ENCODE peak calls at places on chromosomes 12 and 14, in six cellular contexts. P is tibial artery, R is vagina, V is upper lobe of right lung, W is neural progenitor cell, D is prostate gland. G is an unnamed sample. For H3K4me1 and H3K36me3, the result is how much of the 10 kb centered on the place peaks cover.

GRCh38 chr12:92717202-92717601 is 14.4 kb downstream of the PLEKHG7 start:
- DNase-seq in P (no peak), R (no peak), V (no peak), W (peak), D (no peak), G (no peak)

GRCh38 chr12:44510510-44510909 is 365.6 kb downstream of the NELL2 start:
- DNase-seq in P (no peak), R (no peak), V (no peak), W (no peak), D (no peak), G (no peak)

GRCh38 chr12:116878567-116879508 is 2.4 kb downstream of the HRK start:
- DNase-seq in P (no peak), R (no peak), V (no peak), W (peak), D (no peak), G (peak)

GRCh38 chr12:123860369-123860768 is 98.3 kb downstream of the DNAH10 start:
- DNase-seq in P (no peak), R (no peak), V (no peak), W (no peak), D (no peak), G (no peak)

GRCh38 chr12:11836282-11836963 is 186.9 kb downstream of the ETV6 start:
- DNase-seq in P (no peak), R (no peak), V (peak), W (no peak), D (no peak), G (no peak)

GRCh38 chr12:106978035-106978800 is 8.7 kb downstream of the MTERF2 start:
- DNase-seq in P (peak), R (no peak), V (no peak), W (no peak), D (peak), G (peak)

GRCh38 chr14:75452900-75453816 is 25.3 kb downstream of the JDP2 start:
- DNase-seq in P (peak), R (no peak), V (peak), W (peak), D (peak), G (peak)

GRCh38 chr12:30725739-30726138 is 29.0 kb downstream of the CAPRIN2 start:
- DNase-seq in P (no peak), R (no peak), V (no peak), W (no peak), D (no peak), G (no peak)

GRCh38 chr12:127284870-127285431 is 982.0 kb upstream of the TMEM132C start:
- DNase-seq in P (peak), R (no peak), V (no peak), W (no peak), D (no peak), G (no peak)

GRCh38 chr12:96132819-96133218 is 61.4 kb upstream of the ELK3 start:
- DNase-seq in P (no peak), R (no peak), V (no peak), W (no peak), D (no peak), G (no peak)

GRCh38 chr14:65258391-65258790 is 154.1 kb upstream of the FUT8 start:
- DNase-seq in P (no peak), R (no peak), V (no peak), W (no peak), D (no peak), G (no peak)

GRCh38 chr12:92550661-92551060 is 152.1 kb upstream of the PLEKHG7 start:
- DNase-seq in P (no peak), R (no peak), V (no peak), W (no peak), D (no peak), G (no peak)

DNA sequence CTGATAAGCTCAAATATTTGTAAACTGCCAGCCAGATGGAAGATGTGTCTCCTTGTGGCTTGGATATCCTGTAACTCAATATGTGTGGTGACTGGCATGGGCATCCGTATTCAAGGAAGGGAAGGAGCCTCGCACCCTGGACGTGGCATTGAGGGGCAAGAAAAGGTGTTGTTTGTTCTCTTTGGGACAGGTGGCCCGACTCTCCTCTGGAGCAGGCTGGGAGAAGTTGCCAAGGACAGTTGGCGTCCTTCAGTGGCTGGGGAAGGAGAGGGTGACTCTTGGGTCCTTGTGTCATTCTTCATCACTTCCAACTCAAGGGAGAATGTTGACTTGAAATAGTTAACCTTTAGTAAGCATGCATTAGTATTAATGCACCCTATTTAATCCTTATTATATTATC is 39.6 kb downstream of the CACNA1C start:
- DNase-seq in P (no peak), R (no peak), V (peak), W (no peak), D (no peak), G (no peak)
- H3K4me1 ChIP-seq in P (half or more), R (under half), V (under half), W (under half), D (under half), G (under half)

GRCh38 chr12:865614-866013 is 83.9 kb downstream of the RAD52 start:
- DNase-seq in P (no peak), R (no peak), V (no peak), W (no peak), D (no peak), G (no peak)

GRCh38 chr12:868722-869121 is 80.8 kb downstream of the RAD52 start:
- DNase-seq in P (no peak), R (no peak), V (no peak), W (peak), D (no peak), G (no peak)

GRCh38 chr12:867905-868304 is 81.6 kb downstream of the RAD52 start:
- DNase-seq in P (no peak), R (no peak), V (no peak), W (peak), D (no peak), G (no peak)

GRCh38 chr12:873954-874353 is 75.5 kb downstream of the RAD52 start:
- DNase-seq in P (no peak), R (no peak), V (no peak), W (no peak), D (no peak), G (no peak)

GRCh38 chr12:870378-870777 is 79.1 kb downstream of the RAD52 start:
- DNase-seq in P (no peak), R (no peak), V (no peak), W (no peak), D (no peak), G (no peak)
- H3K36me3 ChIP-seq in P (half or more), R (under half), V (half or more), W (under half), D (under half), G (under half)

GRCh38 chr12:90809941-90810340 is 145.0 kb downstream of the CCER1 start:
- DNase-seq in P (no peak), R (no peak), V (no peak), W (no peak), D (no peak), G (no peak)
- TF ChIP-seq CTCF in P (no peak), R (no peak), V (no peak), W (no peak), D (no peak), G (no peak)

DNA sequence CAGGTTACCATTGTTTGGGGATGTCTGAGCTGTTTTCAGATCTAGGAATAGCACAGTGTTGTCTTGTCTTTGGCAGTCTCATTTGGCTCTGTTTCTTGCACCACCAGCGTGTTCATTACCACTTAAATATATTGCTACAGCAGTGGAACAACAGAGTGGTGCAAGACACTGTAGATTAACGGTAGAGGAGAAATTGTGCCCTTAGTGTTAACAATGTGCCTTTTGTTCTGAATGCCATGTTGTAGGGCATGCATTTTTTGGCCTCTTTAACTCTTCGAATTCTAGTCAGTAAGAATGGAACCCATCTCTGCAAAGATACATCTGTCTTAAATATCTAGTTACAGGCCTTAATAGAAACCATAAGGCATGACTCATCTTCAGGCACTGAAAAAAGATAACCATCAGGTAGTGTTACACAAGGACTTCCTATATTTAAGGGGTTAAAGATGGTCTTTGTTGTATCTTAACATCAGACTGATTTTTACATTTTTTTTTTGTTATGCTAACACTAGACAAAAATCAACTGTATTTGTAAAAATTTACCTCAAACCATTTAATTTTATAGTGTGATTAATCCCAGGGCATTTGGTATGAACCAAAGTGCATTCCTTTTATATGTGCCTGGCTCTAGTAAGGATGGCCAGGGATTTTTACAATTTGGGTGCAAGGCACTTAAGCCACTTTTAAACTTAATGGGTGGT is 12.9 kb downstream of the DYRK2 start:
- DNase-seq in P (no peak), R (no peak), V (no peak), W (no peak), D (no peak), G (no peak)
- H3K4me1 ChIP-seq in P (under half), R (under half), V (under half), W (under half), D (under half), G (under half)

G was measured in upper lobe of left lung.